ENCODE peak calls at places on chromosomes 11 and 22, in six cellular contexts. V is neuronal stem cell, K is H9, F is mesenchymal stem cell, C is H1, E is trophoblast cell. D is an unnamed sample.

GRCh38 chr11:65487467-65488272 is 11.2 kb upstream of the MALAT1 start:
- DNase-seq in V (peak), K (peak), F (peak), C (peak), E (peak), D (peak)

GRCh38 chr11:29333993-29334780 is 682.6 kb downstream of the KCNA4 start:
- DNase-seq in V (peak), K (peak), F (peak), C (no peak), E (no peak), D (peak)

GRCh38 chr11:126720539-126721235 is 279.9 kb downstream of the KIRREL3 start:
- DNase-seq in V (no peak), K (no peak), F (no peak), C (no peak), E (no peak), D (no peak)

GRCh38 chr22:40193429-40194421 is 16.0 kb downstream of the TNRC6B start:
- DNase-seq in V (no peak), K (peak), F (peak), C (peak), E (no peak), D (peak)

GRCh38 chr11:18633256-18634139 is 644 bp downstream of the SPTY2D1 start:
- DNase-seq in V (no peak), K (no peak), F (peak), C (no peak), E (no peak), D (peak)

GRCh38 chr22:50251472-50252054 is 498 bp upstream of the HDAC10 start:
- DNase-seq in V (no peak), K (no peak), F (no peak), C (no peak), E (no peak), D (no peak)

GRCh38 chr22:17083811-17084540 is 824 bp upstream of the IL17RA start:
- DNase-seq in V (no peak), K (no peak), F (no peak), C (no peak), E (no peak), D (no peak)

GRCh38 chr11:17014321-17014773 is at the start of gene PLEKHA7:
- DNase-seq in V (peak), K (no peak), F (no peak), C (no peak), E (no peak), D (no peak)

GRCh38 chr22:42895087-42895486 is 38.0 kb upstream of the ARFGAP3 start:
- DNase-seq in V (no peak), K (no peak), F (peak), C (no peak), E (no peak), D (no peak)

GRCh38 chr11:2789331-2789730 is 89.5 kb upstream of the KCNQ1OT1 start:
- DNase-seq in V (no peak), K (no peak), F (no peak), C (no peak), E (no peak), D (no peak)

GRCh38 chr11:111520565-111520964 is 6.0 kb downstream of the HOATZ start:
- DNase-seq in V (no peak), K (no peak), F (no peak), C (no peak), E (no peak), D (peak)

GRCh38 chr11:42770444-42771065 is 541.2 kb upstream of the API5 start:
- DNase-seq in V (peak), K (peak), F (peak), C (peak), E (peak), D (no peak)

GRCh38 chr22:27801616-27802388 is at the start of gene MN1:
- DNase-seq in V (peak), K (peak), F (peak), C (no peak), E (no peak), D (peak)

GRCh38 chr11:126081915-126082250 is 19.2 kb upstream of the CDON start:
- DNase-seq in V (no peak), K (no peak), F (no peak), C (no peak), E (no peak), D (no peak)

GRCh38 chr22:36221799-36222751 is 17.3 kb downstream of the APOL2 start:
- DNase-seq in V (peak), K (peak), F (peak), C (peak), E (peak), D (no peak)

GRCh38 chr11:130523166-130523565 is 74.7 kb downstream of the ADAMTS15 start:
- DNase-seq in V (no peak), K (no peak), F (no peak), C (no peak), E (no peak), D (no peak)

GRCh38 chr22:39359659-39360195 is 9.9 kb downstream of the SYNGR1 start:
- DNase-seq in V (no peak), K (peak), F (no peak), C (no peak), E (no peak), D (no peak)

GRCh38 chr11:93888026-93888425 is 37.6 kb upstream of the VSTM5 start:
- DNase-seq in V (no peak), K (no peak), F (no peak), C (no peak), E (peak), D (no peak)

GRCh38 chr22:47334596-47334995 is 572.1 kb downstream of the TBC1D22A start:
- DNase-seq in V (no peak), K (no peak), F (no peak), C (no peak), E (no peak), D (no peak)

GRCh38 chr11:122214567-122214966 is 98.6 kb upstream of the BLID start:
- DNase-seq in V (no peak), K (no peak), F (no peak), C (no peak), E (no peak), D (peak)

GRCh38 chr22:39317756-39318506 is 1.5 kb downstream of the RPL3 start:
- DNase-seq in V (no peak), K (no peak), F (peak), C (no peak), E (no peak), D (peak)

GRCh38 chr11:12161137-12161536 is 50.7 kb downstream of the MICAL2 start:
- DNase-seq in V (no peak), K (no peak), F (no peak), C (no peak), E (no peak), D (no peak)

GRCh38 chr11:132263231-132263630 is 892.8 kb downstream of the NTM start:
- DNase-seq in V (no peak), K (no peak), F (no peak), C (no peak), E (no peak), D (no peak)

GRCh38 chr22:29224859-29225410 is 19.2 kb downstream of the EMID1 start:
- DNase-seq in V (no peak), K (no peak), F (no peak), C (no peak), E (no peak), D (no peak)

GRCh38 chr22:22893891-22894739 is 6.5 kb downstream of the IGLL5 start:
- DNase-seq in V (no peak), K (no peak), F (no peak), C (no peak), E (no peak), D (no peak)

GRCh38 chr11:680970-681369 is 14.1 kb downstream of the DEAF1 start:
- DNase-seq in V (no peak), K (no peak), F (no peak), C (no peak), E (no peak), D (no peak)

GRCh38 chr11:117518455-117518854 is 190.8 kb downstream of the CEP164 start:
- DNase-seq in V (no peak), K (no peak), F (no peak), C (no peak), E (no peak), D (no peak)

GRCh38 chr11:117519170-117519569 is 191.5 kb downstream of the CEP164 start:
- DNase-seq in V (no peak), K (no peak), F (no peak), C (no peak), E (no peak), D (no peak)

GRCh38 chr11:117520201-117520600 is 192.5 kb downstream of the CEP164 start:
- DNase-seq in V (no peak), K (no peak), F (peak), C (no peak), E (no peak), D (no peak)

GRCh38 chr11:117520966-117521365 is 193.3 kb downstream of the CEP164 start:
- DNase-seq in V (no peak), K (no peak), F (no peak), C (no peak), E (no peak), D (no peak)

DNA sequence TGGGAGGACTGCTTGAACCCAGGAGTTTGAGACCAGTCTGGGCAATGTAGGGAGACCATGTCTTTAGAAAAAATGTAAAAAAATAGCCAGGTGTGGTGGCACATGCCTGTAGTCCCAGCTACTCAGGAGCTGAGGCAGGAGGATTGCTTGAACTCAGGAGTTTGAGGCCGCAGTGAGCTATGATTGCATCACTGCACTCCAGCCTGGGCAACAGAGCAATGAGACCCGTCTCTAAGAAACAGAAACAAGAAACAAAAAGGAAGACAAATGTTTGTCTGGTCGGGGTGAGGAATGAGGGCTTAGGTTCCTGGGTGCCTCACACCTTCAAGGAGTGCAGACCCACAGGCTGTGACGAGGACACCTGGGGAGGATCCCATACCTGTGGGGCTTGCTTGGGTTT is 191.9 kb downstream of the CEP164 start:
- DNase-seq in V (no peak), K (no peak), F (no peak), C (no peak), E (peak), D (no peak)
- H4K91ac ChIP-seq in V (no peak), K (no peak), F (no peak), C (no peak), E (no peak), D (no peak)

GRCh38 chr22:34973926-34974325 is 92.0 kb upstream of the ISX start:
- DNase-seq in V (no peak), K (no peak), F (no peak), C (no peak), E (no peak), D (no peak)
- H2BK5ac ChIP-seq in V (no peak), K (no peak), F (no peak), C (no peak), E (peak), D (no peak)

GRCh38 chr22:31635638-31636306 is 26.2 kb downstream of the PISD start:
- DNase-seq in V (no peak), K (no peak), F (no peak), C (no peak), E (no peak), D (no peak)
- H4K91ac ChIP-seq in V (no peak), K (no peak), F (no peak), C (no peak), E (no peak), D (no peak)

GRCh38 chr11:9613118-9613829 is 39.8 kb downstream of the WEE1 start:
- DNase-seq in V (peak), K (peak), F (peak), C (peak), E (peak), D (peak)
- H2BK5ac ChIP-seq in V (no peak), K (no peak), F (peak), C (peak), E (peak), D (peak)

D was measured in IMR-90.